ENCODE peak calls at places on chromosomes 3 and 15, in four cellular contexts. Y is right atrium auricular region, O is endothelial cell, F is GM12878. J is an unnamed sample.

GRCh38 chr3:195207731-195208130 is 63.2 kb downstream of the XXYLT1 start:
- DNase-seq in Y (no peak), O (no peak), F (no peak), J (no peak)

GRCh38 chr3:149234671-149235245 is 13.1 kb upstream of the CP start:
- DNase-seq in Y (no peak), O (no peak), F (no peak), J (no peak)

GRCh38 chr3:88876724-88877123 is 230.7 kb upstream of the EPHA3 start:
- DNase-seq in Y (no peak), O (no peak), F (no peak), J (no peak)

GRCh38 chr3:148269816-148270215 is 427.9 kb upstream of the AGTR1 start:
- DNase-seq in Y (no peak), O (no peak), F (no peak), J (no peak)

GRCh38 chr3:24550588-24550987 is 55.9 kb upstream of the THRB start:
- DNase-seq in Y (no peak), O (no peak), F (no peak), J (no peak)

GRCh38 chr3:169344465-169344864 is 319.0 kb downstream of the MECOM start:
- DNase-seq in Y (no peak), O (no peak), F (no peak), J (no peak)

GRCh38 chr15:51675234-51675633 is 6.1 kb upstream of the SCG3 start:
- DNase-seq in Y (no peak), O (no peak), F (no peak), J (no peak)

GRCh38 chr3:17473761-17474160 is 268.7 kb downstream of the TBC1D5 start:
- DNase-seq in Y (no peak), O (no peak), F (no peak), J (no peak)

GRCh38 chr3:115418583-115418982 is 204.7 kb upstream of the GAP43 start:
- DNase-seq in Y (no peak), O (peak), F (no peak), J (no peak)

GRCh38 chr15:60949034-60949977 is 279.8 kb downstream of the RORA start:
- DNase-seq in Y (no peak), O (no peak), F (no peak), J (no peak)

GRCh38 chr3:73868688-73869315 is 244.1 kb upstream of the PDZRN3 start:
- DNase-seq in Y (no peak), O (peak), F (no peak), J (no peak)

GRCh38 chr15:38895326-38896282 is 331.0 kb upstream of the RASGRP1 start:
- DNase-seq in Y (no peak), O (no peak), F (no peak), J (no peak)

GRCh38 chr3:195908439-195909293 is at the start of gene TNK2:
- DNase-seq in Y (no peak), O (no peak), F (no peak), J (no peak)

GRCh38 chr3:98763076-98763475 is at the start of gene ST3GAL6:
- DNase-seq in Y (no peak), O (no peak), F (no peak), J (no peak)

GRCh38 chr15:33980159-33980558 is 11.9 kb downstream of the CHRM5 start:
- DNase-seq in Y (no peak), O (no peak), F (no peak), J (no peak)

GRCh38 chr3:55440406-55440708 is 46.7 kb downstream of the WNT5A start:
- DNase-seq in Y (peak), O (no peak), F (no peak), J (no peak)

GRCh38 chr3:143596957-143597642 is 251.2 kb downstream of the SLC9A9 start:
- DNase-seq in Y (no peak), O (no peak), F (no peak), J (peak)

GRCh38 chr15:24962880-24963279 is 8.1 kb downstream of the SNRPN start:
- DNase-seq in Y (no peak), O (no peak), F (no peak), J (no peak)

GRCh38 chr3:197019021-197019420 is 10.6 kb downstream of the MELTF start:
- DNase-seq in Y (no peak), O (no peak), F (no peak), J (no peak)

GRCh38 chr3:181133832-181134231 is 144.3 kb upstream of the DNAJC19 start:
- DNase-seq in Y (no peak), O (no peak), F (no peak), J (no peak)

GRCh38 chr15:61051570-61052031 is 177.5 kb downstream of the RORA start:
- DNase-seq in Y (no peak), O (peak), F (no peak), J (peak)

GRCh38 chr3:48553886-48554845 is 2.4 kb downstream of the PFKFB4 start:
- DNase-seq in Y (no peak), O (no peak), F (no peak), J (peak)

GRCh38 chr15:75109731-75110130 is 86.3 kb downstream of the PPCDC start:
- DNase-seq in Y (no peak), O (no peak), F (no peak), J (no peak)

GRCh38 chr3:53628546-53629395 is 134.4 kb downstream of the CACNA1D start:
- DNase-seq in Y (no peak), O (no peak), F (no peak), J (no peak)

GRCh38 chr3:147838650-147839049 is 429.5 kb downstream of the ZIC1 start:
- DNase-seq in Y (no peak), O (no peak), F (no peak), J (peak)